ENCODE peak calls at places on chromosomes 11 and 22, in ten cellular contexts. One of them, this sample, is unnamed.

GRCh38 chr11:104918113-104918824 is 20.0 kb upstream of the CASP12 start:
- DNase-seq in astrocyte of the spinal cord: peak
- DNase-seq in Calu3: no peak
- DNase-seq in H9: no peak
- DNase-seq in fibroblast of villous mesenchyme: peak
- DNase-seq in thoracic aorta: no peak
- DNase-seq in cardiac muscle cell: peak
- DNase-seq in SK-N-SH: no peak
- DNase-seq in A549: no peak
- DNase-seq in brain microvascular endothelial cell: peak
- DNase-seq in this sample: no peak

GRCh38 chr22:44084044-44084772 is 60.1 kb downstream of the PARVB start:
- DNase-seq in thoracic aorta: no peak
- DNase-seq in Calu3: no peak
- DNase-seq in brain microvascular endothelial cell: no peak
- DNase-seq in SK-N-SH: no peak
- DNase-seq in A549: no peak
- DNase-seq in astrocyte of the spinal cord: no peak
- DNase-seq in H9: no peak
- DNase-seq in fibroblast of villous mesenchyme: no peak
- DNase-seq in cardiac muscle cell: no peak
- DNase-seq in this sample: no peak

GRCh38 chr11:129817282-129818051 is 1.8 kb downstream of the TMEM45B start:
- DNase-seq in H9: no peak
- DNase-seq in brain microvascular endothelial cell: no peak
- DNase-seq in cardiac muscle cell: no peak
- DNase-seq in fibroblast of villous mesenchyme: no peak
- DNase-seq in astrocyte of the spinal cord: no peak
- DNase-seq in A549: no peak
- DNase-seq in SK-N-SH: no peak
- DNase-seq in thoracic aorta: no peak
- DNase-seq in Calu3: no peak
- DNase-seq in this sample: no peak

GRCh38 chr11:79807506-79807905 is 366.7 kb upstream of the TENM4 start:
- DNase-seq in SK-N-SH: no peak
- DNase-seq in A549: no peak
- DNase-seq in Calu3: no peak
- DNase-seq in H9: no peak
- DNase-seq in fibroblast of villous mesenchyme: no peak
- DNase-seq in cardiac muscle cell: no peak
- DNase-seq in astrocyte of the spinal cord: no peak
- DNase-seq in thoracic aorta: no peak
- DNase-seq in brain microvascular endothelial cell: no peak
- DNase-seq in this sample: no peak

GRCh38 chr11:131109256-131109655 is 193.0 kb upstream of the SNX19 start:
- DNase-seq in H9: no peak
- DNase-seq in astrocyte of the spinal cord: no peak
- DNase-seq in brain microvascular endothelial cell: peak
- DNase-seq in Calu3: no peak
- DNase-seq in SK-N-SH: no peak
- DNase-seq in A549: no peak
- DNase-seq in thoracic aorta: no peak
- DNase-seq in cardiac muscle cell: no peak
- DNase-seq in fibroblast of villous mesenchyme: no peak
- DNase-seq in this sample: no peak

GRCh38 chr22:40400173-40400572 is 29.8 kb downstream of the SGSM3 start:
- DNase-seq in thoracic aorta: no peak
- DNase-seq in astrocyte of the spinal cord: no peak
- DNase-seq in brain microvascular endothelial cell: no peak
- DNase-seq in H9: no peak
- DNase-seq in Calu3: no peak
- DNase-seq in fibroblast of villous mesenchyme: peak
- DNase-seq in A549: no peak
- DNase-seq in SK-N-SH: no peak
- DNase-seq in cardiac muscle cell: no peak
- DNase-seq in this sample: peak

GRCh38 chr11:133800666-133801065 is 44.6 kb downstream of the SPATA19 start:
- DNase-seq in H9: peak
- DNase-seq in SK-N-SH: no peak
- DNase-seq in brain microvascular endothelial cell: no peak
- DNase-seq in cardiac muscle cell: no peak
- DNase-seq in astrocyte of the spinal cord: no peak
- DNase-seq in thoracic aorta: no peak
- DNase-seq in A549: no peak
- DNase-seq in Calu3: no peak
- DNase-seq in fibroblast of villous mesenchyme: no peak
- DNase-seq in this sample: no peak

GRCh38 chr11:25991476-25991875 is 340.5 kb upstream of the ANO3 start:
- DNase-seq in SK-N-SH: no peak
- DNase-seq in fibroblast of villous mesenchyme: no peak
- DNase-seq in Calu3: no peak
- DNase-seq in cardiac muscle cell: no peak
- DNase-seq in brain microvascular endothelial cell: no peak
- DNase-seq in astrocyte of the spinal cord: no peak
- DNase-seq in thoracic aorta: no peak
- DNase-seq in A549: no peak
- DNase-seq in H9: no peak
- DNase-seq in this sample: no peak

GRCh38 chr11:130428271-130428670 is at the start of gene ADAMTS8:
- DNase-seq in A549: no peak
- DNase-seq in Calu3: no peak
- DNase-seq in SK-N-SH: peak
- DNase-seq in H9: no peak
- DNase-seq in thoracic aorta: no peak
- DNase-seq in astrocyte of the spinal cord: no peak
- DNase-seq in cardiac muscle cell: no peak
- DNase-seq in brain microvascular endothelial cell: no peak
- DNase-seq in fibroblast of villous mesenchyme: no peak
- DNase-seq in this sample: no peak

GRCh38 chr11:63764712-63765631 is 3.6 kb downstream of the ZFTA start:
- DNase-seq in A549: no peak
- DNase-seq in brain microvascular endothelial cell: no peak
- DNase-seq in astrocyte of the spinal cord: no peak
- DNase-seq in H9: peak
- DNase-seq in cardiac muscle cell: peak
- DNase-seq in thoracic aorta: no peak
- DNase-seq in SK-N-SH: no peak
- DNase-seq in fibroblast of villous mesenchyme: peak
- DNase-seq in Calu3: no peak
- DNase-seq in this sample: no peak

GRCh38 chr11:31973175-31973574 is 117.7 kb upstream of the RCN1 start:
- DNase-seq in brain microvascular endothelial cell: no peak
- DNase-seq in cardiac muscle cell: no peak
- DNase-seq in A549: no peak
- DNase-seq in SK-N-SH: no peak
- DNase-seq in fibroblast of villous mesenchyme: no peak
- DNase-seq in H9: no peak
- DNase-seq in astrocyte of the spinal cord: no peak
- DNase-seq in thoracic aorta: no peak
- DNase-seq in Calu3: no peak
- DNase-seq in this sample: no peak

GRCh38 chr22:30348395-30348794 is 8.3 kb downstream of the SF3A1 start:
- DNase-seq in astrocyte of the spinal cord: no peak
- DNase-seq in fibroblast of villous mesenchyme: no peak
- DNase-seq in Calu3: no peak
- DNase-seq in brain microvascular endothelial cell: no peak
- DNase-seq in cardiac muscle cell: no peak
- DNase-seq in H9: no peak
- DNase-seq in thoracic aorta: no peak
- DNase-seq in A549: no peak
- DNase-seq in SK-N-SH: no peak
- DNase-seq in this sample: no peak

GRCh38 chr22:28051787-28052356 is 132.8 kb upstream of the PITPNB start:
- DNase-seq in astrocyte of the spinal cord: peak
- DNase-seq in A549: peak
- DNase-seq in thoracic aorta: no peak
- DNase-seq in cardiac muscle cell: peak
- DNase-seq in H9: peak
- DNase-seq in SK-N-SH: peak
- DNase-seq in Calu3: peak
- DNase-seq in fibroblast of villous mesenchyme: peak
- DNase-seq in brain microvascular endothelial cell: peak
- DNase-seq in this sample: peak

GRCh38 chr11:36312593-36312990 is 16.5 kb downstream of the PRR5L start:
- DNase-seq in H9: no peak
- DNase-seq in SK-N-SH: no peak
- DNase-seq in astrocyte of the spinal cord: peak
- DNase-seq in Calu3: peak
- DNase-seq in brain microvascular endothelial cell: peak
- DNase-seq in thoracic aorta: no peak
- DNase-seq in cardiac muscle cell: peak
- DNase-seq in fibroblast of villous mesenchyme: peak
- DNase-seq in A549: no peak
- DNase-seq in this sample: no peak

GRCh38 chr11:46271875-46272815 is 5.3 kb upstream of the CREB3L1 start:
- DNase-seq in cardiac muscle cell: peak
- DNase-seq in H9: no peak
- DNase-seq in Calu3: no peak
- DNase-seq in thoracic aorta: no peak
- DNase-seq in A549: no peak
- DNase-seq in brain microvascular endothelial cell: no peak
- DNase-seq in fibroblast of villous mesenchyme: no peak
- DNase-seq in SK-N-SH: no peak
- DNase-seq in astrocyte of the spinal cord: peak
- DNase-seq in this sample: no peak

GRCh38 chr11:36693139-36693845 is 95.3 kb upstream of the RAG2 start:
- DNase-seq in SK-N-SH: no peak
- DNase-seq in brain microvascular endothelial cell: no peak
- DNase-seq in H9: no peak
- DNase-seq in Calu3: no peak
- DNase-seq in fibroblast of villous mesenchyme: no peak
- DNase-seq in cardiac muscle cell: no peak
- DNase-seq in thoracic aorta: no peak
- DNase-seq in A549: no peak
- DNase-seq in astrocyte of the spinal cord: no peak
- DNase-seq in this sample: no peak

GRCh38 chr22:42300286-42301071 is 30.0 kb upstream of the TCF20 start:
- DNase-seq in Calu3: peak
- DNase-seq in H9: peak
- DNase-seq in SK-N-SH: no peak
- DNase-seq in fibroblast of villous mesenchyme: no peak
- DNase-seq in brain microvascular endothelial cell: no peak
- DNase-seq in thoracic aorta: no peak
- DNase-seq in astrocyte of the spinal cord: no peak
- DNase-seq in cardiac muscle cell: no peak
- DNase-seq in A549: no peak
- DNase-seq in this sample: peak

GRCh38 chr22:26086359-26086758 is 82.9 kb upstream of the SEZ6L start:
- DNase-seq in brain microvascular endothelial cell: no peak
- DNase-seq in thoracic aorta: no peak
- DNase-seq in A549: no peak
- DNase-seq in SK-N-SH: peak
- DNase-seq in cardiac muscle cell: no peak
- DNase-seq in Calu3: no peak
- DNase-seq in astrocyte of the spinal cord: no peak
- DNase-seq in H9: no peak
- DNase-seq in fibroblast of villous mesenchyme: no peak
- DNase-seq in this sample: no peak
- TF ChIP-seq CTCF in brain microvascular endothelial cell: no peak
- TF ChIP-seq CTCF in thoracic aorta: no peak
- TF ChIP-seq CTCF in A549: no peak
- TF ChIP-seq CTCF in SK-N-SH: no peak
- TF ChIP-seq CTCF in cardiac muscle cell: no peak
- TF ChIP-seq CTCF in Calu3: no peak
- TF ChIP-seq CTCF in astrocyte of the spinal cord: no peak
- TF ChIP-seq CTCF in H9: peak
- TF ChIP-seq CTCF in fibroblast of villous mesenchyme: no peak
- TF ChIP-seq CTCF in this sample: no peak

GRCh38 chr11:11946180-11946579 is 62.2 kb downstream of the DKK3 start:
- DNase-seq in H9: no peak
- DNase-seq in SK-N-SH: no peak
- DNase-seq in A549: no peak
- DNase-seq in thoracic aorta: no peak
- DNase-seq in astrocyte of the spinal cord: peak
- DNase-seq in brain microvascular endothelial cell: peak
- DNase-seq in cardiac muscle cell: peak
- DNase-seq in Calu3: no peak
- DNase-seq in fibroblast of villous mesenchyme: peak
- DNase-seq in this sample: no peak
- TF ChIP-seq CTCF in H9: no peak
- TF ChIP-seq CTCF in SK-N-SH: no peak
- TF ChIP-seq CTCF in A549: no peak
- TF ChIP-seq CTCF in thoracic aorta: no peak
- TF ChIP-seq CTCF in astrocyte of the spinal cord: no peak
- TF ChIP-seq CTCF in brain microvascular endothelial cell: no peak
- TF ChIP-seq CTCF in cardiac muscle cell: no peak
- TF ChIP-seq CTCF in Calu3: no peak
- TF ChIP-seq CTCF in fibroblast of villous mesenchyme: no peak
- TF ChIP-seq CTCF in this sample: no peak

DNA sequence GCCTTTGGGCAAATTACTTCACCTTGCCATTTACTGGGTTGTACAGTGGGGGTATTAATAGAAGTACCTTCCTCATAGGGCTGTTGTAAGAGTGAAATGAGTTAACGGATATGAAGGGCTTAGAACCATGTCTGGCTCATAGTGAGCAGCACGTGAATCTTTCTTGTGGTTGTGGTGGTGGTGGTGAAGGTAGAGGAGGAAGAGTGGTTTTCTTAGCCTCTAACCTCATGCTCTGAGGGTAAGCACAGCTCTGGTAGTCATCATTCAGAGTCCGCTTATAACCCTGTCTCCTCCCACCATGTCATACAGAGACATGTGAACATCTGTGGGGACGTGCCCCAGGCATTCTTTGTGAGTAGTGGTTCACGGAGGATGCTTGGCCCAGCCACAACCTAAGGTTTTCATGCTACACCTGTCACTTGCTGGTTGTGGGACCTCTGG is 43.6 kb downstream of the TEAD1 start:
- DNase-seq in astrocyte of the spinal cord: no peak
- DNase-seq in thoracic aorta: no peak
- DNase-seq in brain microvascular endothelial cell: no peak
- DNase-seq in fibroblast of villous mesenchyme: no peak
- DNase-seq in cardiac muscle cell: no peak
- DNase-seq in H9: no peak
- DNase-seq in Calu3: no peak
- DNase-seq in SK-N-SH: no peak
- DNase-seq in A549: no peak
- DNase-seq in this sample: no peak
- TF ChIP-seq CTCF in astrocyte of the spinal cord: no peak
- TF ChIP-seq CTCF in thoracic aorta: no peak
- TF ChIP-seq CTCF in brain microvascular endothelial cell: no peak
- TF ChIP-seq CTCF in fibroblast of villous mesenchyme: no peak
- TF ChIP-seq CTCF in cardiac muscle cell: no peak
- TF ChIP-seq CTCF in H9: no peak
- TF ChIP-seq CTCF in Calu3: no peak
- TF ChIP-seq CTCF in SK-N-SH: no peak
- TF ChIP-seq CTCF in A549: no peak
- TF ChIP-seq CTCF in this sample: no peak

DNA sequence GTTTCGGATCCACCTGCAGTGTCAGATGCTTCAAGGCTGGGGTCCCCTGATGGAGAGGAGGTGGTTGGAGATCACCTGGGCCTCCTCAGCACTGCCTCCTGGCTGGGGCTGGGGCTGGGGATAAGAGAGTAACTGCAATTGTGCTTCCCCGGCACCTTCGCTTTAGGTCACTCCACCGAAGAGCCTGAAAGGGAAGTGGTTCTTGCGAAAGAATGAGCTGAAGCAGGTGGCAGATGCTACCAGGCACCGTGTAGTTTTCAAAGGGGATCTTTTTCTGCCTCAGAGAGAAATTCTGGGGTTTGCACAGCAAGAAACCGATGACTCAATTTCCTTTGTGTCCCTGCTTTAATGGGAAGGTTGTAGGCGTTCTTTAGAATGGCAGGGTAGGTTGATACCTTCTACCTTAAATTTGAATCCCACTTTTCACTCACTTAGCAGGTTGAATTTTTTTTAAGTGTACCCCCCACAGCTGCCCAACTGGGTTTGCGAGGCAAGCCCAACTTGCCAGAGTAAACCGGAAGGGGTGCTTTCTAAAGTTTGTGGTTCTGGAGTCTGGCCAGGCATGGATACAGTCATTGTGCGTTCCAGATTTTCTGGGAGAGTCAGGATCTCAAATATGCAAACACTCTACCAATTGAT is 5.3 kb downstream of the CD44 start:
- DNase-seq in astrocyte of the spinal cord: peak
- DNase-seq in H9: no peak
- DNase-seq in fibroblast of villous mesenchyme: peak
- DNase-seq in cardiac muscle cell: peak
- DNase-seq in SK-N-SH: no peak
- DNase-seq in brain microvascular endothelial cell: peak
- DNase-seq in thoracic aorta: no peak
- DNase-seq in A549: no peak
- DNase-seq in Calu3: peak
- DNase-seq in this sample: no peak
- TF ChIP-seq CTCF in astrocyte of the spinal cord: no peak
- TF ChIP-seq CTCF in H9: no peak
- TF ChIP-seq CTCF in fibroblast of villous mesenchyme: no peak
- TF ChIP-seq CTCF in cardiac muscle cell: no peak
- TF ChIP-seq CTCF in SK-N-SH: no peak
- TF ChIP-seq CTCF in brain microvascular endothelial cell: no peak
- TF ChIP-seq CTCF in thoracic aorta: no peak
- TF ChIP-seq CTCF in A549: no peak
- TF ChIP-seq CTCF in Calu3: no peak
- TF ChIP-seq CTCF in this sample: no peak

This sample was measured in left lung.